ENCODE peak calls at places on chromosome 1, in five cellular contexts. Z is ELR; A is stimulated activated CD4-positive, alpha-beta T cell treated with anti-CD3 and anti-CD28 coated beads, Interleukin-15, amount 100 ng/mL, for 24 hours; N is NCI-H1092; G is activated T-cell treated with anti-CD3 and anti-CD28 coated beads for 1 hour. J is an unnamed sample.

GRCh38 chr1:204435246-204435885 is 23.7 kb upstream of the PPP1R15B start:
- DNase-seq in Z (no peak), A (no peak), N (no peak), G (no peak), J (no peak)

GRCh38 chr1:89705901-89706699 is 73.2 kb downstream of the LRRC8C start:
- DNase-seq in Z (no peak), A (no peak), N (no peak), G (no peak), J (no peak)

GRCh38 chr1:44416408-44416807 is 11.4 kb downstream of the RNF220 start:
- DNase-seq in Z (no peak), A (no peak), N (no peak), G (no peak), J (no peak)

GRCh38 chr1:154951901-154952657 is 3.8 kb downstream of the PBXIP1 start:
- DNase-seq in Z (no peak), A (peak; percentile 79), N (no peak), G (peak; percentile 52), J (no peak)

GRCh38 chr1:188128761-188129160 is 1300.0 kb downstream of the PLA2G4A start:
- DNase-seq in Z (peak; percentile 64), A (no peak), N (no peak), G (no peak), J (no peak)

GRCh38 chr1:171753182-171753581 is 11.3 kb upstream of the VAMP4 start:
- DNase-seq in Z (no peak), A (no peak), N (no peak), G (no peak), J (no peak)

GRCh38 chr1:10606070-10606469 is 131.3 kb downstream of the PEX14 start:
- DNase-seq in Z (no peak), A (no peak), N (no peak), G (no peak), J (no peak)

GRCh38 chr1:215151841-215152240 is 69.3 kb downstream of the KCNK2 start:
- DNase-seq in Z (no peak), A (no peak), N (no peak), G (no peak), J (no peak)

GRCh38 chr1:198604973-198605372 is 33.9 kb upstream of the PTPRC start:
- DNase-seq in Z (no peak), A (no peak), N (no peak), G (no peak), J (no peak)

GRCh38 chr1:21020151-21020550 is 156.5 kb downstream of the EIF4G3 start:
- DNase-seq in Z (no peak), A (no peak), N (no peak), G (no peak), J (no peak)

J was measured in BJ.